ENCODE peak calls at places on chromosomes 12 and 14, in seven cellular contexts. X is NCI-H2029; F is activated T-cell treated with anti-CD3 and anti-CD28 coated beads for 48 hours; G is hepatic stellate cell; W is HTR-8/SVneo; N is OCI-LY7; Y is activated CD8-positive, alpha-beta T cell treated with anti-CD3 and anti-CD28 coated beads, Interleukin-2, amount 10 ng/mL, durations not matched to agents 7 days and 5 days. A is an unnamed sample.
A peak's percentile ranks its signal among the peaks of the same experiment; 100 is the strongest.

GRCh38 chr12:30888241-30888640 is 38.3 kb upstream of the TSPAN11 start:
- DNase-seq in N (no peak), G (no peak), Y (no peak), W (no peak), F (no peak), X (no peak), A (no peak)

GRCh38 chr12:26188641-26189040 is 6.7 kb upstream of the SSPN start:
- DNase-seq in W (no peak), N (no peak), G (no peak), F (no peak), Y (no peak), X (no peak), A (no peak)

GRCh38 chr12:31029466-31029865 is 44.2 kb upstream of the DDX11 start:
- DNase-seq in Y (no peak), X (no peak), F (no peak), N (peak; percentile 55), W (no peak), G (no peak), A (no peak)

GRCh38 chr14:96177766-96178377 is 26.8 kb upstream of the BDKRB2 start:
- DNase-seq in N (no peak), W (no peak), G (no peak), F (no peak), Y (no peak), X (no peak), A (no peak)

GRCh38 chr14:104655128-104655848 is 34.1 kb upstream of the INF2 start:
- DNase-seq in G (no peak), Y (no peak), N (no peak), F (no peak), W (no peak), X (no peak), A (no peak)

GRCh38 chr12:10982244-10982643 is 4.5 kb downstream of the TAS2R50 start:
- DNase-seq in G (no peak), N (no peak), Y (peak; percentile 80), X (no peak), F (no peak), W (no peak), A (no peak)

GRCh38 chr14:36660736-36661505 is 739 bp upstream of the PAX9 start:
- DNase-seq in X (peak; percentile 40), F (no peak), N (peak; percentile 56), Y (no peak), G (no peak), W (no peak), A (no peak)

GRCh38 chr12:2118061-2118460 is 65.3 kb downstream of the CACNA1C start:
- DNase-seq in X (no peak), G (no peak), Y (no peak), N (peak; percentile 12), W (no peak), F (no peak), A (peak; percentile 9)

GRCh38 chr14:38404616-38405015 is 148.7 kb upstream of the CLEC14A start:
- DNase-seq in N (no peak), X (no peak), Y (no peak), F (no peak), W (no peak), G (no peak), A (no peak)

A was measured in K562.